ENCODE peak calls at places on chromosome 19, in eight cellular contexts. Z, V, L, O, G, B, D and X are unnamed samples.

GRCh38 chr19:741506-742131 is 9.3 kb upstream of the MISP start:
- DNase-seq in Z (peak), V (no peak), L (peak), O (no peak), G (peak), B (no peak), D (no peak), X (peak)

GRCh38 chr19:55552206-55552605 is 6.9 kb upstream of the SBK3 start:
- DNase-seq in Z (no peak), V (no peak), L (no peak), O (no peak), G (no peak), B (no peak), D (no peak), X (no peak)

GRCh38 chr19:11137542-11138384 is 17.8 kb downstream of the SPC24 start:
- DNase-seq in Z (peak), V (no peak), L (peak), O (peak), G (peak), B (peak), D (peak), X (peak)

GRCh38 chr19:34409189-34410164 is 5.3 kb downstream of the PDCD2L start:
- DNase-seq in Z (no peak), V (no peak), L (no peak), O (no peak), G (no peak), B (no peak), D (no peak), X (no peak)

GRCh38 chr19:58544591-58545285 is 874 bp downstream of the TRIM28 start:
- DNase-seq in Z (peak), V (no peak), L (peak), O (peak), G (peak), B (peak), D (peak), X (no peak)

GRCh38 chr19:43425567-43426392 is 11.1 kb downstream of the TEX101 start:
- DNase-seq in Z (peak), V (no peak), L (peak), O (peak), G (peak), B (peak), D (peak), X (no peak)

GRCh38 chr19:9065457-9066014 is 21.3 kb upstream of the OR1M1 start:
- DNase-seq in Z (no peak), V (no peak), L (no peak), O (no peak), G (peak), B (no peak), D (no peak), X (no peak)

GRCh38 chr19:56152644-56153043 is 11.6 kb downstream of the ZNF444 start:
- DNase-seq in Z (peak), V (no peak), L (no peak), O (no peak), G (no peak), B (no peak), D (no peak), X (no peak)

GRCh38 chr19:53333071-53333465 is 481 bp upstream of the ZNF845 start:
- DNase-seq in Z (peak), V (no peak), L (peak), O (peak), G (peak), B (peak), D (no peak), X (peak)

GRCh38 chr19:31314156-31314555 is 35.1 kb downstream of the TSHZ3 start:
- DNase-seq in Z (no peak), V (no peak), L (no peak), O (peak), G (no peak), B (no peak), D (no peak), X (no peak)

GRCh38 chr19:49916839-49917733 is 11.9 kb upstream of the ATF5 start:
- DNase-seq in Z (peak), V (no peak), L (no peak), O (no peak), G (peak), B (no peak), D (no peak), X (peak)

GRCh38 chr19:10636304-10636972 is 11.1 kb downstream of the SLC44A2 start:
- DNase-seq in Z (no peak), V (no peak), L (no peak), O (no peak), G (peak), B (no peak), D (no peak), X (no peak)

GRCh38 chr19:8023371-8023770 is 17.9 kb upstream of the ELAVL1 start:
- DNase-seq in Z (no peak), V (no peak), L (no peak), O (no peak), G (no peak), B (no peak), D (no peak), X (peak)

GRCh38 chr19:8030906-8031305 is 21.7 kb upstream of the CCL25 start:
- DNase-seq in Z (no peak), V (no peak), L (no peak), O (peak), G (no peak), B (no peak), D (no peak), X (peak)

GRCh38 chr19:8025321-8025720 is 19.9 kb upstream of the ELAVL1 start:
- DNase-seq in Z (no peak), V (no peak), L (peak), O (no peak), G (no peak), B (no peak), D (no peak), X (no peak)

GRCh38 chr19:8034178-8034525 is 18.4 kb upstream of the CCL25 start:
- DNase-seq in Z (no peak), V (no peak), L (no peak), O (no peak), G (no peak), B (no peak), D (no peak), X (peak)

GRCh38 chr19:8028951-8029491 is 23.5 kb upstream of the CCL25 start:
- DNase-seq in Z (peak), V (no peak), L (no peak), O (peak), G (peak), B (peak), D (no peak), X (peak)
- H2AFZ ChIP-seq in Z (no peak), V (no peak), L (no peak), O (no peak), G (no peak), B (peak), D (no peak), X (peak)

GRCh38 chr19:42089191-42089750 is 13.3 kb downstream of the ZNF574 start:
- DNase-seq in Z (no peak), V (no peak), L (no peak), O (no peak), G (peak), B (no peak), D (no peak), X (no peak)
- H2AFZ ChIP-seq in Z (peak), V (no peak), L (no peak), O (peak), G (peak), B (no peak), D (peak), X (no peak)

GRCh38 chr19:28705008-28705407 is 507.9 kb downstream of the UQCRFS1 start:
- DNase-seq in Z (peak), V (no peak), L (peak), O (peak), G (peak), B (peak), D (peak), X (peak)
- H2AFZ ChIP-seq in Z (no peak), V (no peak), L (no peak), O (peak), G (no peak), B (no peak), D (no peak), X (no peak)

DNA sequence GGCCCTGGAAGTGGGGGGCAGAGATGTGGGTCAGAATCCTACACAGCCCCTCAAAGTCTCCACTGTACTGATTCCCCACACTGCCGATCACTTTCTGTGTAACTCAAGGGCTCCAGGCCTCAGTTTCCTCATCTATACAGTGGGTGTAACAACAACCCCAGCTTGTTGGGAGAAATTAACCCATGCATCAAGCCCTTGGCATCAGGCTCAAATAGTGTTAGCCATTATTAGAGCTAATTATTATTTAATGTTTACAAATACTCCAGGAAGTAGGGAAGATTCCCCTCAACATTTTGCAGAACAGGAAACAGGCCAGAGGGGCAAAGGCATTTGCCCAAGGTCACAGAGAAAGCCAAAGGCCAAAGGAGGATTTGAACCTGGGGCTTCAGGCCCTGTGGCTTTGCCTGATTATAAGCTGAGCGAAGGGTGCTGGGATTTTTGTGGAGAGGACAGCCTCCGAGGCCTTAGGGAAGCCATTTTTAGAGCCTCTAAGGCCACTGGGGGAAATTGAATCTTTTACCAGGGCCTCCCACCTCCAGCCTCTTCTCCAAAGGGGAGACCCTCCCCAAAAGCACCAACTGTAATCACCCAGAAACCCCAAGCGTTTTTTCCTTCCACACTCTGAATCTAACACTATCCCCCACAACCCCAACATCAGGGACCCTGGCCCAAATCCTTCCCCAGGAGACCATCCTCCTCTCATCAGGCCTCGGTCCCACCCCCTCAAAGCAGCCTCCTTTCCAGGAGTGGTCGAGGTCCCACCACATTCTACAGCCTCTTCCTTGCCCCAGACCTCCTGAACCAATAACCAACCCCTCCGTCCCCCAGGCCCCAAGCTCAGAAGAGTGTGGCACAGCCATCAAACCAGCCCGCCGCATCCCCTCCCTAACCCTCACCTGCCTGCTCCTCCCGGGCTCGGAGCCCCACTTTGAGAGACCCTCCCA is 1.1 kb downstream of the FKBP8 start:
- DNase-seq in Z (peak), V (no peak), L (peak), O (peak), G (peak), B (no peak), D (no peak), X (no peak)
- H2AFZ ChIP-seq in Z (no peak), V (peak), L (no peak), O (peak), G (no peak), B (no peak), D (no peak), X (no peak)

DNA sequence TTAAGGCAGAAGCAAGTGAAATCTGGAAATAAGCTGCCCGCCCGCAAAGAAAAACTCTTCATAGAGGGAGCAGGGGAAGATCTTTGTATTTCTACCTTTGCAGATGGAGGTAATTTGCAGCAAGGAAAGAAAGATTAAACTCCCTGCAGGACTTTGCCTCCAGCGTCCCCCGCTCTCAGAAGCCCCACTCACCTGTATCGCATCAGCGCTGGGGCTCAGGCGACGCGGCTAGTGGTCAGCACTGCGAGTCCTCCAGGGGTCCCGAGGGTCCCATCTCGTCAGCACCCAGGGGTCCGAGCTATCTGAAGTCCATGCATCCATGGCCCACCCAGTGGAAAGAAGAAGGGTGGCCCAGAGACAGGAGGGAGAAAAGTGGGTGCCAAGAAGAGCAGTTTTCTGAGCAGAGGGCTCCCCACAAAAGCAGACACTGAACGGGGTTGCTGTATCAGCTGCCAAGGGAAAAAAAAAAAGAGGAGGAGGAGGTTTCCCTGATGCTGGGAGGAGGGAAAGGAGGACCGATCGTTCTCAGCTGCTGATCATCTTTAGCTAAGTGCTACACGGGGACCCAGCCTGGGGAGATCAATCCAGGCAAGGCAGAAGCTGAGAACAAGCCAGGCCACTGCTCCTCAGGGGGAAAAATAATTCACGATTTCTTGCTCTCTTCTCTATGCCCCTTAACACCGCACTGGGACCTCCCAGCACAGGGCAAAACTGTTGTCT is 117.6 kb upstream of the CACNA1A start:
- DNase-seq in Z (no peak), V (no peak), L (no peak), O (peak), G (peak), B (no peak), D (no peak), X (no peak)
- H2AFZ ChIP-seq in Z (peak), V (no peak), L (no peak), O (peak), G (peak), B (no peak), D (peak), X (no peak)

DNA sequence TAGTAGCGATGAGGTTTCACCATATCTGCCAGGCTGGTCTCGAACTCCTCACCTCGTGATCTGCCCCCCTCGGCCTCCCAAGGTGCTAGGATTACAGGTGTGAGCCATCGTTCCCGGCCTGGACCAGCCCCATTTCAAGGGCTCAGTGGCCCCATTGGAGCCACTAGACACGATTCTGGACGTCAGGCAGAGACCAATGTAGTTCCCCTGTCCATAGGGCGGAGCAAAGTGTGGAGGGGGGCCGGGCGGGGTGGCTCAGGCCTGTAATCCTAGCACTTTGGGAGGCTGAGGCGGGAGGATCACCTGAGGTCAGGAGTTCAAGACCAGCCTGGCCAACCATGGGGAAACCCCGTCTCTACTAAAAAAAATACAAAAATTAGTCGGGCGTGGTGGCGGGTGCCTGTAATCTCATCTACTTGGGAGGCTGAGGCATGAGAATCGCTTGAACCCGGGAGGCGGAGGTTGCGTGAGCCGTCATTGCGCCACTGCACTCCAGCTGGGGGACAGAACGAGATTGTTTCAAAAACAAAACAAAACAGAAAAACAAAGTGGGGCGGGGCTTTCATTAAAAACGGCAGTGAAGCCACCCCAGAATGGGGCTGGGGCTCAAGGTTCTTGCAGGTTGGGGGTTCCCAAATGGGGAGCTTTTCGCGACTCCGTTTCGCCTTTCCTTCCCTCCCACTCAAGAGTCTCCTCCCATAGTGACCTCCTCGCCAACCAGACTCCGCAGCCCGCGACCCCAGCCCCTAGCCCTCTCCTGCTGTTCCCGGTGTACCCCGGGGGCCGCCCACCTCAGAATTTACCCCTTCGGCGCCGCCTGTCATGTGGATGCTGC is 758 bp upstream of the TECR start:
- DNase-seq in Z (no peak), V (no peak), L (no peak), O (no peak), G (no peak), B (no peak), D (peak), X (peak)
- H2AFZ ChIP-seq in Z (peak), V (peak), L (peak), O (peak), G (peak), B (peak), D (peak), X (peak)

GRCh38 chr19:13881692-13882418 is 4.9 kb downstream of the NANOS3 start:
- DNase-seq in Z (peak), V (no peak), L (no peak), O (peak), G (peak), B (no peak), D (no peak), X (no peak)
- H2AFZ ChIP-seq in Z (peak), V (peak), L (peak), O (peak), G (peak), B (no peak), D (peak), X (peak)

DNA sequence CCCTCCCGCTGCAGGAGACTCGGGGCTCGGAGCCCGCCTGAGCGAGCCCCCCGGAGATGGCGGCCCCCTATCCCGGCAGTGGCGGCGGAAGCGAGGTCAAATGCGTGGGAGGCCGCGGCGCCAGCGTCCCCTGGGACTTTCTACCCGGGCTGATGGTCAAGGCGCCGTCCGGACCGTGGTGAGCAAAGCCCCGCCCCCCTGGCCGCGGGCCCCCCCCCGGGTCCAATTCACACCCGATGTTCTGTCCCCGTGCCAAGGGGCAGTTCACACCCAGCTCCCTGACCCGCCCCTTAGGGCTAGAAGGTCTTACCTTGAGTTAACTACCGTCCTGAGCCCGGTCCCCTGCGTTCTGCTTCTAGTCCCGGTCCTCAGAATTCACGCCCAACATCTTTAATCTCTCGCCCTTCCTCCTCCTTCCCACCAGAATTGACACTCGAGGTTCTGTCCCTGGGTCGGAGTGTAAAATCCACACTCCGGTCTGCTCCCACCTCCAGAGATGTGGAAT is 1.4 kb downstream of the NPAS1 start:
- DNase-seq in Z (peak), V (no peak), L (no peak), O (peak), G (peak), B (peak), D (no peak), X (no peak)
- H2AFZ ChIP-seq in Z (no peak), V (no peak), L (no peak), O (peak), G (peak), B (peak), D (no peak), X (no peak)